ENCODE peak calls at places on chromosomes 16 and 17, in ten cellular contexts. P is MCF 10A; I is nucleus accumbens; S is NCI-H2227 treated with DMSO at 0.1 percent for 48 hours; K is stimulated activated CD4-positive, alpha-beta T cell treated with anti-CD3 and anti-CD28 coated beads, Interleukin-2, amount 100 ng/mL, for 48 hours; A is HT1080; M is fibroblast of the aortic adventitia; V is NCI-H510A treated with DMSO at 0.1 percent for 48 hours; G is GM20000; H is activated naive CD8-positive, alpha-beta T cell treated with anti-CD3 and anti-CD28 coated beads for 36 hours. L is an unnamed sample.

GRCh38 chr17:59221159-59221847 is 992 bp downstream of the GDPD1 start:
- DNase-seq in P (peak; percentile 8), I (no peak), S (no peak), K (no peak), A (no peak), M (no peak), V (peak; percentile 37), G (no peak), H (peak; percentile 11), L (no peak)

GRCh38 chr17:42526031-42526444 is 10.0 kb upstream of the NAGLU start:
- DNase-seq in P (no peak), I (no peak), S (no peak), K (no peak), A (peak; percentile 62), M (peak; percentile 45), V (no peak), G (no peak), H (no peak), L (no peak)

GRCh38 chr16:77660311-77660710 is 62.0 kb upstream of the NUDT7 start:
- DNase-seq in P (peak; percentile 53), I (no peak), S (peak; percentile 27), K (no peak), A (peak; percentile 56), M (peak; percentile 76), V (peak; percentile 52), G (no peak), H (no peak), L (peak; percentile 48)

GRCh38 chr17:43171761-43172487 is 910 bp downstream of the NBR1 start:
- DNase-seq in P (peak; percentile 86), I (no peak), S (peak; percentile 6), K (no peak), A (peak; percentile 96), M (peak; percentile 95), V (peak; percentile 10), G (no peak), H (peak; percentile 8), L (peak; percentile 10)

GRCh38 chr17:68627956-68628355 is 26.8 kb upstream of the FAM20A start:
- DNase-seq in P (no peak), I (no peak), S (no peak), K (no peak), A (no peak), M (no peak), V (no peak), G (no peak), H (no peak), L (no peak)

GRCh38 chr17:17018612-17019429 is 23.4 kb upstream of the MPRIP start:
- DNase-seq in P (no peak), I (no peak), S (no peak), K (no peak), A (no peak), M (no peak), V (peak; percentile 91), G (no peak), H (no peak), L (no peak)

GRCh38 chr17:34252890-34253525 is 2.1 kb upstream of the CCL2 start:
- DNase-seq in P (no peak), I (no peak), S (no peak), K (no peak), A (no peak), M (peak; percentile 87), V (no peak), G (no peak), H (no peak), L (no peak)

GRCh38 chr17:64183815-64184397 is 54.0 kb upstream of the ERN1 start:
- DNase-seq in P (peak; percentile 17), I (no peak), S (no peak), K (no peak), A (peak; percentile 89), M (no peak), V (no peak), G (no peak), H (peak; percentile 23), L (no peak)

GRCh38 chr16:77888786-77889185 is 100.4 kb downstream of the VAT1L start:
- DNase-seq in P (no peak), I (no peak), S (peak; percentile 8), K (no peak), A (no peak), M (no peak), V (no peak), G (no peak), H (no peak), L (no peak)

GRCh38 chr17:83129676-83130075 is 50.3 kb downstream of the METRNL start:
- DNase-seq in P (no peak), I (no peak), S (no peak), K (no peak), A (no peak), M (no peak), V (no peak), G (no peak), H (no peak), L (no peak)

GRCh38 chr17:78450696-78451344 is 72.4 kb downstream of the PGS1 start:
- DNase-seq in P (no peak), I (no peak), S (no peak), K (no peak), A (no peak), M (no peak), V (no peak), G (no peak), H (no peak), L (no peak)

GRCh38 chr16:454397-454940 is 29.0 kb downstream of the RAB11FIP3 start:
- DNase-seq in P (no peak), I (no peak), S (no peak), K (no peak), A (no peak), M (no peak), V (no peak), G (no peak), H (no peak), L (no peak)

GRCh38 chr16:3029499-3030127 is 5.8 kb downstream of the THOC6 start:
- DNase-seq in P (no peak), I (no peak), S (no peak), K (no peak), A (no peak), M (peak; percentile 13), V (no peak), G (peak; percentile 74), H (peak; percentile 64), L (peak; percentile 7)

GRCh38 chr17:68603027-68603426 is 1.9 kb upstream of the FAM20A start:
- DNase-seq in P (no peak), I (no peak), S (no peak), K (no peak), A (no peak), M (no peak), V (no peak), G (no peak), H (no peak), L (no peak)

GRCh38 chr16:3235856-3236669 is 1.1 kb upstream of the ZNF200 start:
- DNase-seq in P (peak; percentile 33), I (no peak), S (no peak), K (no peak), A (no peak), M (no peak), V (peak; percentile 33), G (no peak), H (peak; percentile 19), L (no peak)

GRCh38 chr17:9457005-9457404 is 118.6 kb downstream of the STX8 start:
- DNase-seq in P (no peak), I (no peak), S (no peak), K (no peak), A (no peak), M (no peak), V (no peak), G (no peak), H (no peak), L (no peak)

GRCh38 chr16:81480856-81481821 is 36.5 kb downstream of the CMIP start:
- DNase-seq in P (peak; percentile 52), I (no peak), S (no peak), K (no peak), A (peak; percentile 51), M (no peak), V (no peak), G (peak; percentile 94), H (peak; percentile 21), L (no peak)

GRCh38 chr17:18772471-18772870 is 8.5 kb upstream of the TVP23B start:
- DNase-seq in P (no peak), I (no peak), S (no peak), K (no peak), A (no peak), M (no peak), V (no peak), G (no peak), H (no peak), L (no peak)

GRCh38 chr17:77436058-77436442 is 295.3 kb downstream of the SEC14L1 start:
- DNase-seq in P (no peak), I (no peak), S (no peak), K (no peak), A (no peak), M (peak; percentile 73), V (no peak), G (no peak), H (no peak), L (no peak)

GRCh38 chr17:69506489-69506888 is 92.0 kb downstream of the MAP2K6 start:
- DNase-seq in P (peak; percentile 21), I (no peak), S (no peak), K (no peak), A (no peak), M (no peak), V (no peak), G (no peak), H (no peak), L (no peak)

GRCh38 chr17:83186751-83187421 is 107.5 kb downstream of the METRNL start:
- DNase-seq in P (no peak), I (no peak), S (no peak), K (no peak), A (no peak), M (no peak), V (no peak), G (no peak), H (no peak), L (no peak)

GRCh38 chr17:80049986-80050385 is 13.5 kb downstream of the CCDC40 start:
- DNase-seq in P (no peak), I (no peak), S (no peak), K (no peak), A (no peak), M (no peak), V (no peak), G (no peak), H (no peak), L (no peak)

GRCh38 chr17:48558731-48559608 is 14.1 kb upstream of the HOXB2 start:
- DNase-seq in P (no peak), I (no peak), S (no peak), K (no peak), A (no peak), M (peak; percentile 30), V (no peak), G (no peak), H (no peak), L (no peak)

GRCh38 chr17:50817142-50817751 is 18.1 kb upstream of the WFIKKN2 start:
- DNase-seq in P (peak; percentile 26), I (peak; percentile 36), S (no peak), K (peak; percentile 58), A (no peak), M (peak; percentile 41), V (no peak), G (peak; percentile 67), H (peak; percentile 53), L (no peak)

GRCh38 chr16:46620265-46621005 is 744 bp downstream of the SHCBP1 start:
- DNase-seq in P (peak; percentile 47), I (no peak), S (no peak), K (no peak), A (peak; percentile 29), M (no peak), V (no peak), G (no peak), H (no peak), L (no peak)

GRCh38 chr17:35766489-35766877 is 5.8 kb downstream of the C17orf50 start:
- DNase-seq in P (no peak), I (no peak), S (no peak), K (no peak), A (no peak), M (no peak), V (no peak), G (no peak), H (no peak), L (no peak)

GRCh38 chr17:79835953-79836951 is 3.0 kb downstream of the CBX4 start:
- DNase-seq in P (peak; percentile 84), I (no peak), S (no peak), K (no peak), A (no peak), M (no peak), V (peak; percentile 46), G (no peak), H (no peak), L (no peak)

GRCh38 chr17:66956941-66957340 is 7.6 kb upstream of the CACNG4 start:
- DNase-seq in P (no peak), I (no peak), S (no peak), K (no peak), A (no peak), M (no peak), V (no peak), G (no peak), H (no peak), L (no peak)